ENCODE peak calls at places on chromosomes 3 and 15, in six cellular contexts. K is T-helper 9 cell; N is astrocyte of the spinal cord; I is stimulated activated naive CD8-positive, alpha-beta T cell treated with anti-CD3 and anti-CD28 coated beads, Interleukin-15, amount 100 ng/mL, for 72 hours; F is HTR-8/SVneo; O is renal cortical epithelial cell. Z is an unnamed sample.

GRCh38 chr3:187236963-187237362 is 39.7 kb downstream of the RTP1 start:
- DNase-seq in K (no peak), N (no peak), I (no peak), F (no peak), O (no peak), Z (no peak)

GRCh38 chr15:63752075-63752684 is 81.6 kb downstream of the HERC1 start:
- DNase-seq in K (no peak), N (peak), I (peak), F (peak), O (peak), Z (peak)

GRCh38 chr3:196207833-196208607 is 3.2 kb downstream of the ZDHHC19 start:
- DNase-seq in K (peak), N (no peak), I (no peak), F (peak), O (no peak), Z (peak)

GRCh38 chr3:58093573-58094195 is 85.5 kb downstream of the FLNB start:
- DNase-seq in K (no peak), N (peak), I (no peak), F (peak), O (peak), Z (peak)

GRCh38 chr3:161500057-161500836 is 3.6 kb downstream of the OTOL1 start:
- DNase-seq in K (no peak), N (no peak), I (no peak), F (no peak), O (peak), Z (no peak)

GRCh38 chr3:60202052-60202753 is 1049.0 kb downstream of the FHIT start:
- DNase-seq in K (no peak), N (no peak), I (no peak), F (no peak), O (no peak), Z (no peak)

GRCh38 chr3:183577336-183577735 is 21.8 kb upstream of the KLHL6 start:
- DNase-seq in K (no peak), N (no peak), I (no peak), F (no peak), O (no peak), Z (no peak)

GRCh38 chr3:15623535-15624450 is 22.2 kb downstream of the BTD start:
- DNase-seq in K (no peak), N (no peak), I (no peak), F (no peak), O (no peak), Z (no peak)

GRCh38 chr15:48855501-48856440 is 22.2 kb upstream of the EID1 start:
- DNase-seq in K (no peak), N (peak), I (no peak), F (peak), O (peak), Z (peak)

GRCh38 chr3:16332904-16333426 is 68.0 kb downstream of the OXNAD1 start:
- DNase-seq in K (no peak), N (peak), I (no peak), F (no peak), O (peak), Z (no peak)

GRCh38 chr3:74267583-74268184 is 346.8 kb downstream of the CNTN3 start:
- DNase-seq in K (no peak), N (peak), I (no peak), F (no peak), O (peak), Z (peak)

GRCh38 chr3:164332856-164333802 is 745.2 kb downstream of the SI start:
- DNase-seq in K (no peak), N (peak), I (no peak), F (no peak), O (peak), Z (no peak)

GRCh38 chr15:68230157-68231100 is 901 bp upstream of the CLN6 start:
- DNase-seq in K (no peak), N (no peak), I (no peak), F (no peak), O (peak), Z (no peak)

GRCh38 chr3:69767571-69767970 is 28.3 kb downstream of the MITF start:
- DNase-seq in K (no peak), N (no peak), I (no peak), F (no peak), O (peak), Z (peak)

GRCh38 chr15:77107531-77108355 is 36.8 kb upstream of the TSPAN3 start:
- DNase-seq in K (no peak), N (peak), I (peak), F (peak), O (peak), Z (peak)

GRCh38 chr15:28960979-28961378 is 75.2 kb downstream of the APBA2 start:
- DNase-seq in K (no peak), N (peak), I (no peak), F (peak), O (peak), Z (peak)

GRCh38 chr3:158683216-158683975 is 10.9 kb upstream of the LXN start:
- DNase-seq in K (no peak), N (peak), I (no peak), F (no peak), O (no peak), Z (no peak)

GRCh38 chr3:162719684-162720341 is 1223.2 kb downstream of the OTOL1 start:
- DNase-seq in K (no peak), N (peak), I (no peak), F (peak), O (peak), Z (peak)

GRCh38 chr3:157232146-157232545 is 72.2 kb upstream of the CCNL1 start:
- DNase-seq in K (no peak), N (no peak), I (no peak), F (no peak), O (no peak), Z (no peak)

GRCh38 chr3:56681963-56682457 is 1.1 kb downstream of the TASOR start:
- DNase-seq in K (no peak), N (no peak), I (no peak), F (no peak), O (peak), Z (no peak)

GRCh38 chr3:23775254-23775909 is 30.4 kb upstream of the UBE2E1 start:
- DNase-seq in K (no peak), N (no peak), I (no peak), F (no peak), O (no peak), Z (no peak)

GRCh38 chr15:93180656-93181055 is 91.6 kb upstream of the RGMA start:
- DNase-seq in K (no peak), N (no peak), I (no peak), F (no peak), O (no peak), Z (no peak)

GRCh38 chr3:149277338-149277813 is 55.7 kb upstream of the CP start:
- DNase-seq in K (no peak), N (peak), I (no peak), F (peak), O (peak), Z (peak)

GRCh38 chr3:45491344-45491743 is 103.0 kb downstream of the LARS2 start:
- DNase-seq in K (no peak), N (no peak), I (no peak), F (no peak), O (no peak), Z (no peak)

GRCh38 chr3:101588626-101589025 is 14.6 kb downstream of the PCNP start:
- DNase-seq in K (no peak), N (no peak), I (no peak), F (no peak), O (no peak), Z (no peak)

GRCh38 chr3:98906230-98906629 is 4.7 kb upstream of the DCBLD2 start:
- DNase-seq in K (no peak), N (peak), I (no peak), F (peak), O (peak), Z (no peak)

GRCh38 chr15:84600331-84600686 is 500 bp upstream of the ZSCAN2 start:
- DNase-seq in K (peak), N (peak), I (peak), F (peak), O (peak), Z (peak)

GRCh38 chr3:101292027-101292426 is 28.3 kb downstream of the IMPG2 start:
- DNase-seq in K (no peak), N (peak), I (no peak), F (no peak), O (peak), Z (no peak)

GRCh38 chr15:97316362-97316761 is 644.1 kb upstream of the ARRDC4 start:
- DNase-seq in K (no peak), N (no peak), I (no peak), F (no peak), O (peak), Z (peak)

GRCh38 chr3:59432676-59433075 is 382.9 kb upstream of the CFAP20DC start:
- DNase-seq in K (no peak), N (no peak), I (no peak), F (no peak), O (no peak), Z (no peak)

GRCh38 chr15:41944313-41944940 is 27.9 kb downstream of the EHD4 start:
- DNase-seq in K (no peak), N (peak), I (no peak), F (peak), O (peak), Z (peak)

GRCh38 chr3:186220365-186220764 is 111.5 kb upstream of the ETV5 start:
- DNase-seq in K (no peak), N (no peak), I (peak), F (no peak), O (peak), Z (peak)

GRCh38 chr3:126972866-126973265 is 10.0 kb upstream of the PLXNA1 start:
- DNase-seq in K (no peak), N (no peak), I (no peak), F (no peak), O (no peak), Z (no peak)

GRCh38 chr15:79811406-79812405 is 85.1 kb downstream of the MTHFS start:
- DNase-seq in K (no peak), N (peak), I (no peak), F (no peak), O (peak), Z (no peak)

Z was measured in Caki2.